ENCODE peak calls at places on chromosomes 2 and 18, in four cellular contexts. One of them, this sample, is unnamed.

GRCh38 chr2:156077041-156077735 is 255.3 kb downstream of the NR4A2 start:
- DNase-seq in ELR: no peak
- DNase-seq in NCI-H748 treated with DMSO at 0.1 percent for 48 hours: no peak
- DNase-seq in HCT116: no peak
- DNase-seq in this sample: no peak

GRCh38 chr2:118222643-118223486 is 134.6 kb downstream of the INSIG2 start:
- DNase-seq in ELR: no peak
- DNase-seq in NCI-H748 treated with DMSO at 0.1 percent for 48 hours: no peak
- DNase-seq in HCT116: no peak
- DNase-seq in this sample: no peak

GRCh38 chr2:11446733-11447248 is 19.2 kb downstream of the E2F6 start:
- DNase-seq in ELR: peak
- DNase-seq in NCI-H748 treated with DMSO at 0.1 percent for 48 hours: peak
- DNase-seq in HCT116: peak
- DNase-seq in this sample: no peak

GRCh38 chr2:122999823-123000222 is 1025.3 kb upstream of the CNTNAP5 start:
- DNase-seq in ELR: no peak
- DNase-seq in NCI-H748 treated with DMSO at 0.1 percent for 48 hours: no peak
- DNase-seq in HCT116: no peak
- DNase-seq in this sample: no peak

GRCh38 chr2:25294573-25295462 is 46.9 kb downstream of the DNMT3A start:
- DNase-seq in ELR: peak
- DNase-seq in NCI-H748 treated with DMSO at 0.1 percent for 48 hours: no peak
- DNase-seq in HCT116: peak
- DNase-seq in this sample: no peak

GRCh38 chr2:736939-737338 is 59.7 kb upstream of the TMEM18 start:
- DNase-seq in ELR: no peak
- DNase-seq in NCI-H748 treated with DMSO at 0.1 percent for 48 hours: no peak
- DNase-seq in HCT116: no peak
- DNase-seq in this sample: no peak

GRCh38 chr2:109348645-109349554 is 219.9 kb downstream of the SH3RF3 start:
- DNase-seq in ELR: no peak
- DNase-seq in NCI-H748 treated with DMSO at 0.1 percent for 48 hours: no peak
- DNase-seq in HCT116: no peak
- DNase-seq in this sample: no peak

GRCh38 chr18:9991021-9992000 is 77.5 kb downstream of the VAPA start:
- DNase-seq in ELR: no peak
- DNase-seq in NCI-H748 treated with DMSO at 0.1 percent for 48 hours: no peak
- DNase-seq in HCT116: no peak
- DNase-seq in this sample: no peak

GRCh38 chr2:136539355-136539754 is 226.0 kb upstream of the THSD7B start:
- DNase-seq in ELR: no peak
- DNase-seq in NCI-H748 treated with DMSO at 0.1 percent for 48 hours: no peak
- DNase-seq in HCT116: no peak
- DNase-seq in this sample: no peak

GRCh38 chr18:27136208-27136535 is 48.9 kb downstream of the CHST9 start:
- DNase-seq in ELR: peak
- DNase-seq in NCI-H748 treated with DMSO at 0.1 percent for 48 hours: no peak
- DNase-seq in HCT116: no peak
- DNase-seq in this sample: peak

GRCh38 chr2:54629914-54630609 is 93.4 kb upstream of the EML6 start:
- DNase-seq in ELR: peak
- DNase-seq in NCI-H748 treated with DMSO at 0.1 percent for 48 hours: no peak
- DNase-seq in HCT116: no peak
- DNase-seq in this sample: no peak

GRCh38 chr18:49399003-49399402 is 61.4 kb downstream of the DYM start:
- DNase-seq in ELR: peak
- DNase-seq in NCI-H748 treated with DMSO at 0.1 percent for 48 hours: no peak
- DNase-seq in HCT116: no peak
- DNase-seq in this sample: no peak

GRCh38 chr2:111617299-111617803 is 266.6 kb downstream of the ANAPC1 start:
- DNase-seq in ELR: peak
- DNase-seq in NCI-H748 treated with DMSO at 0.1 percent for 48 hours: no peak
- DNase-seq in HCT116: peak
- DNase-seq in this sample: peak

GRCh38 chr2:118807668-118808428 is 39.6 kb downstream of the EN1 start:
- DNase-seq in ELR: no peak
- DNase-seq in NCI-H748 treated with DMSO at 0.1 percent for 48 hours: peak
- DNase-seq in HCT116: no peak
- DNase-seq in this sample: no peak

GRCh38 chr2:23432531-23432930 is 47.6 kb downstream of the KLHL29 start:
- DNase-seq in ELR: no peak
- DNase-seq in NCI-H748 treated with DMSO at 0.1 percent for 48 hours: no peak
- DNase-seq in HCT116: no peak
- DNase-seq in this sample: no peak

GRCh38 chr2:180787330-180787729 is 193.1 kb upstream of the UBE2E3 start:
- DNase-seq in ELR: peak
- DNase-seq in NCI-H748 treated with DMSO at 0.1 percent for 48 hours: no peak
- DNase-seq in HCT116: no peak
- DNase-seq in this sample: no peak

GRCh38 chr2:46650556-46651001 is 171.2 kb downstream of the TMEM247 start:
- DNase-seq in ELR: peak
- DNase-seq in NCI-H748 treated with DMSO at 0.1 percent for 48 hours: peak
- DNase-seq in HCT116: peak
- DNase-seq in this sample: peak

GRCh38 chr2:141554810-141555209 is 576.0 kb downstream of the LRP1B start:
- DNase-seq in ELR: peak
- DNase-seq in NCI-H748 treated with DMSO at 0.1 percent for 48 hours: peak
- DNase-seq in HCT116: peak
- DNase-seq in this sample: no peak

GRCh38 chr18:35039633-35040032 is 1.6 kb upstream of the MAPRE2 start:
- DNase-seq in ELR: peak
- DNase-seq in NCI-H748 treated with DMSO at 0.1 percent for 48 hours: no peak
- DNase-seq in HCT116: no peak
- DNase-seq in this sample: peak

GRCh38 chr2:149034406-149034805 is 4.1 kb upstream of the LYPD6B start:
- DNase-seq in ELR: no peak
- DNase-seq in NCI-H748 treated with DMSO at 0.1 percent for 48 hours: no peak
- DNase-seq in HCT116: no peak
- DNase-seq in this sample: no peak